ENCODE peak calls at places on chromosomes 16 and 17, in ten cellular contexts. One of them, this sample, is unnamed.

GRCh38 chr16:72425571-72426341 is 253.8 kb upstream of the PMFBP1 start:
- DNase-seq in NCI-H460: no peak
- DNase-seq in activated CD8-positive, alpha-beta T cell treated with anti-CD3 and anti-CD28 coated beads, Interleukin-2, amount 10 ng/mL, durations not matched to agents 7 days and 5 days: no peak
- DNase-seq in bronchial epithelial cell: no peak
- DNase-seq in HCT116: no peak
- DNase-seq in T follicular helper cell: no peak
- DNase-seq in right lobe of liver: no peak
- DNase-seq in AG09319: no peak
- DNase-seq in dorsolateral prefrontal cortex: peak; percentile 67
- DNase-seq in mammary epithelial cell: no peak
- DNase-seq in this sample: no peak

GRCh38 chr17:42058018-42058417 is 7.6 kb upstream of the C17orf113 start:
- DNase-seq in NCI-H460: no peak
- DNase-seq in activated CD8-positive, alpha-beta T cell treated with anti-CD3 and anti-CD28 coated beads, Interleukin-2, amount 10 ng/mL, durations not matched to agents 7 days and 5 days: no peak
- DNase-seq in bronchial epithelial cell: no peak
- DNase-seq in HCT116: no peak
- DNase-seq in T follicular helper cell: no peak
- DNase-seq in right lobe of liver: no peak
- DNase-seq in AG09319: no peak
- DNase-seq in dorsolateral prefrontal cortex: no peak
- DNase-seq in mammary epithelial cell: no peak
- DNase-seq in this sample: no peak

GRCh38 chr17:65022751-65023421 is 33.7 kb downstream of the GNA13 start:
- DNase-seq in NCI-H460: peak; percentile 78
- DNase-seq in activated CD8-positive, alpha-beta T cell treated with anti-CD3 and anti-CD28 coated beads, Interleukin-2, amount 10 ng/mL, durations not matched to agents 7 days and 5 days: no peak
- DNase-seq in bronchial epithelial cell: peak; percentile 97
- DNase-seq in HCT116: peak; percentile 32
- DNase-seq in T follicular helper cell: no peak
- DNase-seq in right lobe of liver: no peak
- DNase-seq in AG09319: no peak
- DNase-seq in dorsolateral prefrontal cortex: no peak
- DNase-seq in mammary epithelial cell: peak; percentile 98
- DNase-seq in this sample: no peak

GRCh38 chr17:77796201-77796860 is 162.2 kb upstream of the TNRC6C start:
- DNase-seq in NCI-H460: no peak
- DNase-seq in activated CD8-positive, alpha-beta T cell treated with anti-CD3 and anti-CD28 coated beads, Interleukin-2, amount 10 ng/mL, durations not matched to agents 7 days and 5 days: no peak
- DNase-seq in bronchial epithelial cell: no peak
- DNase-seq in HCT116: no peak
- DNase-seq in T follicular helper cell: no peak
- DNase-seq in right lobe of liver: no peak
- DNase-seq in AG09319: no peak
- DNase-seq in dorsolateral prefrontal cortex: no peak
- DNase-seq in mammary epithelial cell: no peak
- DNase-seq in this sample: no peak

GRCh38 chr17:30554839-30555751 is 77.9 kb downstream of the GOSR1 start:
- DNase-seq in NCI-H460: peak; percentile 1
- DNase-seq in activated CD8-positive, alpha-beta T cell treated with anti-CD3 and anti-CD28 coated beads, Interleukin-2, amount 10 ng/mL, durations not matched to agents 7 days and 5 days: no peak
- DNase-seq in bronchial epithelial cell: no peak
- DNase-seq in HCT116: peak; percentile 10
- DNase-seq in T follicular helper cell: no peak
- DNase-seq in right lobe of liver: no peak
- DNase-seq in AG09319: no peak
- DNase-seq in dorsolateral prefrontal cortex: no peak
- DNase-seq in mammary epithelial cell: no peak
- DNase-seq in this sample: no peak

GRCh38 chr17:72120878-72121163 is at the start of gene SOX9:
- DNase-seq in NCI-H460: peak; percentile 97
- DNase-seq in activated CD8-positive, alpha-beta T cell treated with anti-CD3 and anti-CD28 coated beads, Interleukin-2, amount 10 ng/mL, durations not matched to agents 7 days and 5 days: no peak
- DNase-seq in bronchial epithelial cell: peak; percentile 90
- DNase-seq in HCT116: peak; percentile 95
- DNase-seq in T follicular helper cell: no peak
- DNase-seq in right lobe of liver: peak; percentile 85
- DNase-seq in AG09319: peak; percentile 82
- DNase-seq in dorsolateral prefrontal cortex: peak; percentile 94
- DNase-seq in mammary epithelial cell: peak; percentile 98
- DNase-seq in this sample: peak; percentile 82

GRCh38 chr16:55370762-55371482 is 46.9 kb downstream of the IRX6 start:
- DNase-seq in NCI-H460: peak; percentile 9
- DNase-seq in activated CD8-positive, alpha-beta T cell treated with anti-CD3 and anti-CD28 coated beads, Interleukin-2, amount 10 ng/mL, durations not matched to agents 7 days and 5 days: no peak
- DNase-seq in bronchial epithelial cell: peak; percentile 43
- DNase-seq in HCT116: no peak
- DNase-seq in T follicular helper cell: no peak
- DNase-seq in right lobe of liver: peak; percentile 51
- DNase-seq in AG09319: no peak
- DNase-seq in dorsolateral prefrontal cortex: peak; percentile 88
- DNase-seq in mammary epithelial cell: peak; percentile 42
- DNase-seq in this sample: peak; percentile 63

GRCh38 chr17:49093131-49093530 is 39.4 kb upstream of the B4GALNT2 start:
- DNase-seq in NCI-H460: no peak
- DNase-seq in activated CD8-positive, alpha-beta T cell treated with anti-CD3 and anti-CD28 coated beads, Interleukin-2, amount 10 ng/mL, durations not matched to agents 7 days and 5 days: no peak
- DNase-seq in bronchial epithelial cell: no peak
- DNase-seq in HCT116: no peak
- DNase-seq in T follicular helper cell: no peak
- DNase-seq in right lobe of liver: no peak
- DNase-seq in AG09319: no peak
- DNase-seq in dorsolateral prefrontal cortex: no peak
- DNase-seq in mammary epithelial cell: no peak
- DNase-seq in this sample: no peak

GRCh38 chr17:77863814-77864161 is 94.7 kb upstream of the TNRC6C start:
- DNase-seq in NCI-H460: no peak
- DNase-seq in activated CD8-positive, alpha-beta T cell treated with anti-CD3 and anti-CD28 coated beads, Interleukin-2, amount 10 ng/mL, durations not matched to agents 7 days and 5 days: no peak
- DNase-seq in bronchial epithelial cell: no peak
- DNase-seq in HCT116: no peak
- DNase-seq in T follicular helper cell: no peak
- DNase-seq in right lobe of liver: no peak
- DNase-seq in AG09319: no peak
- DNase-seq in dorsolateral prefrontal cortex: no peak
- DNase-seq in mammary epithelial cell: no peak
- DNase-seq in this sample: no peak

GRCh38 chr16:78444-79145 is 570 bp downstream of the MPG start:
- DNase-seq in NCI-H460: no peak
- DNase-seq in activated CD8-positive, alpha-beta T cell treated with anti-CD3 and anti-CD28 coated beads, Interleukin-2, amount 10 ng/mL, durations not matched to agents 7 days and 5 days: no peak
- DNase-seq in bronchial epithelial cell: no peak
- DNase-seq in HCT116: no peak
- DNase-seq in T follicular helper cell: no peak
- DNase-seq in right lobe of liver: no peak
- DNase-seq in AG09319: no peak
- DNase-seq in dorsolateral prefrontal cortex: no peak
- DNase-seq in mammary epithelial cell: no peak
- DNase-seq in this sample: no peak

GRCh38 chr16:75023019-75023418 is 24.2 kb downstream of the ZNRF1 start:
- DNase-seq in NCI-H460: no peak
- DNase-seq in activated CD8-positive, alpha-beta T cell treated with anti-CD3 and anti-CD28 coated beads, Interleukin-2, amount 10 ng/mL, durations not matched to agents 7 days and 5 days: no peak
- DNase-seq in bronchial epithelial cell: no peak
- DNase-seq in HCT116: no peak
- DNase-seq in T follicular helper cell: no peak
- DNase-seq in right lobe of liver: no peak
- DNase-seq in AG09319: no peak
- DNase-seq in dorsolateral prefrontal cortex: no peak
- DNase-seq in mammary epithelial cell: peak; percentile 17
- DNase-seq in this sample: no peak

GRCh38 chr17:7056386-7056785 is 12.5 kb upstream of the SLC16A11 start:
- DNase-seq in NCI-H460: no peak
- DNase-seq in activated CD8-positive, alpha-beta T cell treated with anti-CD3 and anti-CD28 coated beads, Interleukin-2, amount 10 ng/mL, durations not matched to agents 7 days and 5 days: no peak
- DNase-seq in bronchial epithelial cell: peak; percentile 48
- DNase-seq in HCT116: no peak
- DNase-seq in T follicular helper cell: no peak
- DNase-seq in right lobe of liver: no peak
- DNase-seq in AG09319: no peak
- DNase-seq in dorsolateral prefrontal cortex: no peak
- DNase-seq in mammary epithelial cell: peak; percentile 86
- DNase-seq in this sample: no peak

GRCh38 chr17:62739666-62740065 is 68.4 kb downstream of the MARCHF10 start:
- DNase-seq in NCI-H460: no peak
- DNase-seq in activated CD8-positive, alpha-beta T cell treated with anti-CD3 and anti-CD28 coated beads, Interleukin-2, amount 10 ng/mL, durations not matched to agents 7 days and 5 days: no peak
- DNase-seq in bronchial epithelial cell: no peak
- DNase-seq in HCT116: no peak
- DNase-seq in T follicular helper cell: no peak
- DNase-seq in right lobe of liver: no peak
- DNase-seq in AG09319: no peak
- DNase-seq in dorsolateral prefrontal cortex: no peak
- DNase-seq in mammary epithelial cell: no peak
- DNase-seq in this sample: no peak

GRCh38 chr17:68296217-68297140 is 5.2 kb downstream of the ARSG start:
- DNase-seq in NCI-H460: no peak
- DNase-seq in activated CD8-positive, alpha-beta T cell treated with anti-CD3 and anti-CD28 coated beads, Interleukin-2, amount 10 ng/mL, durations not matched to agents 7 days and 5 days: peak; percentile 95
- DNase-seq in bronchial epithelial cell: no peak
- DNase-seq in HCT116: no peak
- DNase-seq in T follicular helper cell: peak; percentile 63
- DNase-seq in right lobe of liver: no peak
- DNase-seq in AG09319: no peak
- DNase-seq in dorsolateral prefrontal cortex: no peak
- DNase-seq in mammary epithelial cell: no peak
- DNase-seq in this sample: no peak

GRCh38 chr17:36188891-36189306 is 7.7 kb downstream of the CCL3L1 start:
- DNase-seq in NCI-H460: no peak
- DNase-seq in activated CD8-positive, alpha-beta T cell treated with anti-CD3 and anti-CD28 coated beads, Interleukin-2, amount 10 ng/mL, durations not matched to agents 7 days and 5 days: peak; percentile 81
- DNase-seq in bronchial epithelial cell: no peak
- DNase-seq in HCT116: no peak
- DNase-seq in T follicular helper cell: no peak
- DNase-seq in right lobe of liver: no peak
- DNase-seq in AG09319: no peak
- DNase-seq in dorsolateral prefrontal cortex: no peak
- DNase-seq in mammary epithelial cell: no peak
- DNase-seq in this sample: no peak

GRCh38 chr16:30521476-30521872 is 4.9 kb downstream of the ZNF768 start:
- DNase-seq in NCI-H460: no peak
- DNase-seq in activated CD8-positive, alpha-beta T cell treated with anti-CD3 and anti-CD28 coated beads, Interleukin-2, amount 10 ng/mL, durations not matched to agents 7 days and 5 days: no peak
- DNase-seq in bronchial epithelial cell: no peak
- DNase-seq in HCT116: no peak
- DNase-seq in T follicular helper cell: no peak
- DNase-seq in right lobe of liver: no peak
- DNase-seq in AG09319: no peak
- DNase-seq in dorsolateral prefrontal cortex: no peak
- DNase-seq in mammary epithelial cell: no peak
- DNase-seq in this sample: no peak

GRCh38 chr17:40341808-40342574 is 22.5 kb downstream of the GJD3 start:
- DNase-seq in NCI-H460: peak; percentile 47
- DNase-seq in activated CD8-positive, alpha-beta T cell treated with anti-CD3 and anti-CD28 coated beads, Interleukin-2, amount 10 ng/mL, durations not matched to agents 7 days and 5 days: no peak
- DNase-seq in bronchial epithelial cell: no peak
- DNase-seq in HCT116: no peak
- DNase-seq in T follicular helper cell: no peak
- DNase-seq in right lobe of liver: peak; percentile 93
- DNase-seq in AG09319: no peak
- DNase-seq in dorsolateral prefrontal cortex: peak; percentile 67
- DNase-seq in mammary epithelial cell: no peak
- DNase-seq in this sample: no peak

GRCh38 chr16:15460601-15461000 is 26.2 kb downstream of the BMERB1 start:
- DNase-seq in NCI-H460: no peak
- DNase-seq in activated CD8-positive, alpha-beta T cell treated with anti-CD3 and anti-CD28 coated beads, Interleukin-2, amount 10 ng/mL, durations not matched to agents 7 days and 5 days: no peak
- DNase-seq in bronchial epithelial cell: no peak
- DNase-seq in HCT116: no peak
- DNase-seq in T follicular helper cell: no peak
- DNase-seq in right lobe of liver: no peak
- DNase-seq in AG09319: no peak
- DNase-seq in dorsolateral prefrontal cortex: no peak
- DNase-seq in mammary epithelial cell: no peak
- DNase-seq in this sample: no peak

GRCh38 chr17:63275968-63276349 is 170.1 kb downstream of the CYB561 start:
- DNase-seq in NCI-H460: peak; percentile 21
- DNase-seq in activated CD8-positive, alpha-beta T cell treated with anti-CD3 and anti-CD28 coated beads, Interleukin-2, amount 10 ng/mL, durations not matched to agents 7 days and 5 days: no peak
- DNase-seq in bronchial epithelial cell: no peak
- DNase-seq in HCT116: no peak
- DNase-seq in T follicular helper cell: no peak
- DNase-seq in right lobe of liver: no peak
- DNase-seq in AG09319: no peak
- DNase-seq in dorsolateral prefrontal cortex: no peak
- DNase-seq in mammary epithelial cell: no peak
- DNase-seq in this sample: no peak

GRCh38 chr17:35243459-35244204 is 760 bp downstream of the SLFN5 start:
- DNase-seq in NCI-H460: peak; percentile 39
- DNase-seq in activated CD8-positive, alpha-beta T cell treated with anti-CD3 and anti-CD28 coated beads, Interleukin-2, amount 10 ng/mL, durations not matched to agents 7 days and 5 days: peak; percentile 76
- DNase-seq in bronchial epithelial cell: peak; percentile 70
- DNase-seq in HCT116: no peak
- DNase-seq in T follicular helper cell: peak; percentile 36
- DNase-seq in right lobe of liver: no peak
- DNase-seq in AG09319: no peak
- DNase-seq in dorsolateral prefrontal cortex: no peak
- DNase-seq in mammary epithelial cell: peak; percentile 68
- DNase-seq in this sample: no peak

GRCh38 chr17:48577330-48577945 is 712 bp downstream of the HOXB4 start:
- DNase-seq in NCI-H460: no peak
- DNase-seq in activated CD8-positive, alpha-beta T cell treated with anti-CD3 and anti-CD28 coated beads, Interleukin-2, amount 10 ng/mL, durations not matched to agents 7 days and 5 days: no peak
- DNase-seq in bronchial epithelial cell: no peak
- DNase-seq in HCT116: no peak
- DNase-seq in T follicular helper cell: no peak
- DNase-seq in right lobe of liver: no peak
- DNase-seq in AG09319: no peak
- DNase-seq in dorsolateral prefrontal cortex: no peak
- DNase-seq in mammary epithelial cell: peak; percentile 54
- DNase-seq in this sample: no peak

GRCh38 chr17:30821751-30822723 is 2.5 kb downstream of the CRLF3 start:
- DNase-seq in NCI-H460: no peak
- DNase-seq in activated CD8-positive, alpha-beta T cell treated with anti-CD3 and anti-CD28 coated beads, Interleukin-2, amount 10 ng/mL, durations not matched to agents 7 days and 5 days: no peak
- DNase-seq in bronchial epithelial cell: no peak
- DNase-seq in HCT116: no peak
- DNase-seq in T follicular helper cell: no peak
- DNase-seq in right lobe of liver: no peak
- DNase-seq in AG09319: no peak
- DNase-seq in dorsolateral prefrontal cortex: no peak
- DNase-seq in mammary epithelial cell: no peak
- DNase-seq in this sample: no peak

GRCh38 chr17:51060396-51060795 is 60.3 kb downstream of the SPAG9 start:
- DNase-seq in NCI-H460: no peak
- DNase-seq in activated CD8-positive, alpha-beta T cell treated with anti-CD3 and anti-CD28 coated beads, Interleukin-2, amount 10 ng/mL, durations not matched to agents 7 days and 5 days: no peak
- DNase-seq in bronchial epithelial cell: peak; percentile 10
- DNase-seq in HCT116: no peak
- DNase-seq in T follicular helper cell: no peak
- DNase-seq in right lobe of liver: no peak
- DNase-seq in AG09319: no peak
- DNase-seq in dorsolateral prefrontal cortex: no peak
- DNase-seq in mammary epithelial cell: no peak
- DNase-seq in this sample: no peak

GRCh38 chr17:17132746-17133145 is 73.4 kb downstream of the PLD6 start:
- DNase-seq in NCI-H460: no peak
- DNase-seq in activated CD8-positive, alpha-beta T cell treated with anti-CD3 and anti-CD28 coated beads, Interleukin-2, amount 10 ng/mL, durations not matched to agents 7 days and 5 days: no peak
- DNase-seq in bronchial epithelial cell: no peak
- DNase-seq in HCT116: no peak
- DNase-seq in T follicular helper cell: no peak
- DNase-seq in right lobe of liver: no peak
- DNase-seq in AG09319: no peak
- DNase-seq in dorsolateral prefrontal cortex: no peak
- DNase-seq in mammary epithelial cell: no peak
- DNase-seq in this sample: no peak

GRCh38 chr17:64262422-64263260 is at the start of gene TEX2:
- DNase-seq in NCI-H460: no peak
- DNase-seq in activated CD8-positive, alpha-beta T cell treated with anti-CD3 and anti-CD28 coated beads, Interleukin-2, amount 10 ng/mL, durations not matched to agents 7 days and 5 days: peak; percentile 80
- DNase-seq in bronchial epithelial cell: no peak
- DNase-seq in HCT116: no peak
- DNase-seq in T follicular helper cell: peak; percentile 59
- DNase-seq in right lobe of liver: peak; percentile 88
- DNase-seq in AG09319: no peak
- DNase-seq in dorsolateral prefrontal cortex: peak; percentile 54
- DNase-seq in mammary epithelial cell: peak; percentile 25
- DNase-seq in this sample: no peak

GRCh38 chr17:40540448-40540847 is 24.8 kb downstream of the CCR7 start:
- DNase-seq in NCI-H460: no peak
- DNase-seq in activated CD8-positive, alpha-beta T cell treated with anti-CD3 and anti-CD28 coated beads, Interleukin-2, amount 10 ng/mL, durations not matched to agents 7 days and 5 days: peak; percentile 73
- DNase-seq in bronchial epithelial cell: no peak
- DNase-seq in HCT116: no peak
- DNase-seq in T follicular helper cell: no peak
- DNase-seq in right lobe of liver: no peak
- DNase-seq in AG09319: no peak
- DNase-seq in dorsolateral prefrontal cortex: no peak
- DNase-seq in mammary epithelial cell: no peak
- DNase-seq in this sample: no peak

GRCh38 chr17:81323411-81323868 is 28.3 kb upstream of the SLC38A10 start:
- DNase-seq in NCI-H460: no peak
- DNase-seq in activated CD8-positive, alpha-beta T cell treated with anti-CD3 and anti-CD28 coated beads, Interleukin-2, amount 10 ng/mL, durations not matched to agents 7 days and 5 days: no peak
- DNase-seq in bronchial epithelial cell: no peak
- DNase-seq in HCT116: no peak
- DNase-seq in T follicular helper cell: no peak
- DNase-seq in right lobe of liver: peak; percentile 88
- DNase-seq in AG09319: peak; percentile 67
- DNase-seq in dorsolateral prefrontal cortex: no peak
- DNase-seq in mammary epithelial cell: no peak
- DNase-seq in this sample: no peak

GRCh38 chr17:42411321-42411820 is 11.7 kb downstream of the CAVIN1 start:
- DNase-seq in NCI-H460: no peak
- DNase-seq in activated CD8-positive, alpha-beta T cell treated with anti-CD3 and anti-CD28 coated beads, Interleukin-2, amount 10 ng/mL, durations not matched to agents 7 days and 5 days: no peak
- DNase-seq in bronchial epithelial cell: no peak
- DNase-seq in HCT116: no peak
- DNase-seq in T follicular helper cell: no peak
- DNase-seq in right lobe of liver: no peak
- DNase-seq in AG09319: no peak
- DNase-seq in dorsolateral prefrontal cortex: no peak
- DNase-seq in mammary epithelial cell: no peak
- DNase-seq in this sample: no peak

This sample was measured in NT2/D1.